ENCODE peak calls at places on chromosomes 13 and 19, in six cellular contexts. N is IMR-90, H is cardiac muscle cell, Q is tibial nerve, O is SJCRH30, E is brain microvascular endothelial cell. P is an unnamed sample.

GRCh38 chr13:24540236-24541126 is 27.9 kb upstream of the PARP4 start:
- DNase-seq in E (no peak), N (no peak), Q (no peak), O (no peak), H (peak; percentile 54), P (no peak)

GRCh38 chr19:53580871-53581835 is 43.2 kb downstream of the ZNF331 start:
- DNase-seq in E (no peak), H (no peak), N (no peak), O (no peak), Q (no peak), P (no peak)

GRCh38 chr13:98570929-98571372 is 6.0 kb downstream of the STK24 start:
- DNase-seq in N (no peak), Q (no peak), H (no peak), O (no peak), E (peak; percentile 40), P (peak; percentile 45)

GRCh38 chr19:49677232-49677881 is at the start of gene PRMT1:
- DNase-seq in Q (no peak), E (no peak), H (no peak), N (no peak), O (peak; percentile 67), P (peak; percentile 29)

GRCh38 chr13:107234315-107234714 is 666.4 kb upstream of the ARGLU1 start:
- DNase-seq in O (no peak), H (no peak), Q (no peak), N (no peak), E (no peak), P (no peak)

GRCh38 chr13:30792257-30793000 is 57.1 kb downstream of the ALOX5AP start:
- DNase-seq in O (peak; percentile 93), N (peak; percentile 94), H (peak; percentile 96), E (peak; percentile 93), Q (peak; percentile 55), P (peak; percentile 97)

GRCh38 chr13:114120486-114121430 is 11.7 kb downstream of the RASA3 start:
- DNase-seq in H (no peak), Q (no peak), O (no peak), E (no peak), N (no peak), P (no peak)

GRCh38 chr13:45301263-45301662 is 39.7 kb downstream of the TPT1 start:
- DNase-seq in N (no peak), O (no peak), H (no peak), E (no peak), Q (no peak), P (no peak)

GRCh38 chr13:94433055-94433947 is 46.2 kb downstream of the DCT start:
- DNase-seq in O (no peak), E (no peak), H (peak; percentile 85), Q (no peak), N (no peak), P (no peak)

GRCh38 chr19:38838208-38838985 is 6.8 kb upstream of the ECH1 start:
- DNase-seq in O (peak; percentile 13), N (no peak), E (no peak), H (no peak), Q (no peak), P (no peak)

GRCh38 chr19:4184718-4185352 is 2.3 kb downstream of the ANKRD24 start:
- DNase-seq in E (no peak), O (no peak), H (no peak), Q (no peak), N (no peak), P (no peak)

GRCh38 chr13:79593611-79594275 is 112.8 kb downstream of the NDFIP2 start:
- DNase-seq in H (peak; percentile 66), O (peak; percentile 90), E (peak; percentile 81), N (peak; percentile 11), Q (no peak), P (peak; percentile 31)

GRCh38 chr19:30549151-30549550 is 177.0 kb downstream of the ZNF536 start:
- DNase-seq in Q (no peak), H (no peak), O (no peak), E (no peak), N (no peak), P (no peak)

GRCh38 chr19:32343550-32344262 is 1.7 kb upstream of the ZNF507 start:
- DNase-seq in H (peak; percentile 20), O (no peak), Q (no peak), N (no peak), E (no peak), P (no peak)

GRCh38 chr13:50365683-50366391 is 350.6 kb downstream of the KCNRG start:
- DNase-seq in E (no peak), H (no peak), N (no peak), Q (no peak), O (no peak), P (peak; percentile 13)

GRCh38 chr19:49441960-49442350 is 628 bp upstream of the SLC17A7 start:
- DNase-seq in E (no peak), Q (no peak), O (no peak), N (no peak), H (no peak), P (no peak)

GRCh38 chr19:7852851-7853759 is 21.1 kb downstream of the PRR36 start:
- DNase-seq in N (peak; percentile 41), O (peak; percentile 85), H (peak; percentile 66), Q (no peak), E (no peak), P (peak; percentile 44)

GRCh38 chr19:33553530-33554310 is 32.1 kb upstream of the PEPD start:
- DNase-seq in H (no peak), O (no peak), Q (no peak), N (no peak), E (no peak), P (no peak)

GRCh38 chr19:2081873-2082810 is 14.0 kb downstream of the MOB3A start:
- DNase-seq in O (no peak), N (no peak), Q (no peak), E (no peak), H (no peak), P (no peak)

GRCh38 chr19:49442354-49442753 is 1.0 kb upstream of the SLC17A7 start:
- DNase-seq in O (peak; percentile 67), H (no peak), Q (peak; percentile 69), E (no peak), N (no peak), P (no peak)

GRCh38 chr13:40664100-40665060 is 2.1 kb downstream of the FOXO1 start:
- DNase-seq in E (peak; percentile 23), Q (peak; percentile 73), N (no peak), H (peak; percentile 55), O (peak; percentile 70), P (peak; percentile 50)

GRCh38 chr13:51645154-51645650 is 60.9 kb downstream of the WDFY2 start:
- DNase-seq in H (peak; percentile 91), Q (no peak), E (peak; percentile 87), O (no peak), N (peak; percentile 57), P (peak; percentile 90)

GRCh38 chr13:104256701-104257100 is 1190.5 kb upstream of the SLC10A2 start:
- DNase-seq in N (no peak), E (no peak), O (no peak), Q (no peak), H (no peak), P (no peak)

GRCh38 chr19:31135841-31136240 is 213.4 kb downstream of the TSHZ3 start:
- DNase-seq in H (no peak), O (no peak), N (peak; percentile 56), Q (no peak), E (peak; percentile 34), P (no peak)

GRCh38 chr19:1875646-1876493 is 9.4 kb downstream of the ABHD17A start:
- DNase-seq in Q (peak; percentile 85), E (peak; percentile 74), O (peak; percentile 89), H (peak; percentile 93), N (peak; percentile 83), P (peak; percentile 86)

GRCh38 chr13:102277286-102277685 is 124.6 kb downstream of the FGF14 start:
- DNase-seq in H (peak; percentile 9), E (no peak), N (no peak), Q (no peak), O (no peak), P (no peak)

GRCh38 chr13:26759156-26759906 is 1.3 kb downstream of the GPR12 start:
- DNase-seq in N (no peak), O (no peak), H (no peak), Q (no peak), E (no peak), P (no peak)

GRCh38 chr13:34901577-34901976 is 40.5 kb upstream of the NBEA start:
- DNase-seq in Q (no peak), N (no peak), H (no peak), O (no peak), E (no peak), P (no peak)

GRCh38 chr13:84927442-84928169 is 871.6 kb downstream of the SLITRK6 start:
- DNase-seq in E (no peak), N (no peak), H (no peak), O (no peak), Q (no peak), P (no peak)

GRCh38 chr19:45484273-45484945 is 12.4 kb downstream of the RTN2 start:
- DNase-seq in O (no peak), H (peak; percentile 60), N (no peak), E (peak; percentile 28), Q (no peak), P (no peak)
- H3K27ac ChIP-seq in O (no peak overlapping the region), H (no peak overlapping the region), N (no peak overlapping the region), E (no peak overlapping the region), Q (no peak overlapping the region), P (no peak overlapping the region)

GRCh38 chr13:36918246-36919060 is 1.6 kb downstream of the SMAD9 start:
- DNase-seq in O (peak; percentile 66), Q (no peak), H (peak; percentile 17), E (peak; percentile 6), N (peak; percentile 36), P (peak; percentile 23)
- H3K4me3 ChIP-seq in O (peak overlapping the region; percentile 68), Q (peak overlapping the region; percentile 88), H (peak overlapping the region; percentile 82), E (peak overlapping the region; percentile 69), N (peak overlapping the region; percentile 78), P (peak overlapping the region; percentile 72)

GRCh38 chr19:11019262-11019661 is 58.4 kb downstream of the SMARCA4 start:
- DNase-seq in E (no peak), N (no peak), O (no peak), H (no peak), Q (no peak), P (no peak)
- H3K27ac ChIP-seq in E (no peak overlapping the region), N (no peak overlapping the region), O (no peak overlapping the region), H (no peak overlapping the region), Q (no peak overlapping the region), P (no peak overlapping the region)

GRCh38 chr19:36851898-36852297 is 1.2 kb downstream of the ZNF345 start:
- DNase-seq in O (no peak), N (no peak), Q (no peak), H (no peak), E (no peak), P (no peak)
- H3K4me3 ChIP-seq in O (peak overlapping the region; percentile 78), N (no peak overlapping the region), Q (no peak overlapping the region), H (peak overlapping the region; percentile 46), E (no peak overlapping the region), P (no peak overlapping the region)

GRCh38 chr13:21673592-21674270 is 2.9 kb downstream of the FGF9 start:
- DNase-seq in N (peak; percentile 36), Q (no peak), O (peak; percentile 52), H (peak; percentile 38), E (no peak), P (peak; percentile 41)
- H3K27ac ChIP-seq in N (no peak overlapping the region), Q (no peak overlapping the region), O (no peak overlapping the region), H (peak overlapping the region; percentile 53), E (no peak overlapping the region), P (no peak overlapping the region)

GRCh38 chr19:14505488-14506239 is 9.7 kb upstream of the GIPC1 start:
- DNase-seq in E (peak; percentile 70), Q (no peak), H (peak; percentile 64), N (peak; percentile 76), O (peak; percentile 90), P (peak; percentile 84)
- H3K4me3 ChIP-seq in E (no peak overlapping the region), Q (no peak overlapping the region), H (no peak overlapping the region), N (no peak overlapping the region), O (peak overlapping the region; percentile 9), P (no peak overlapping the region)

P was measured in fibroblast of lung.